ENCODE peak calls at places on chromosome 12, in seven cellular contexts. V is mammary epithelial cell, K is A673, R is GM23248, M is PC-9, J is HepG2, I is HCT116. T is an unnamed sample.

GRCh38 chr12:50505945-50506344 is 1.2 kb downstream of the DIP2B start:
- DNase-seq in V (peak; percentile 34), K (peak; percentile 21), R (peak; percentile 46), M (no peak), J (no peak), I (no peak), T (peak; percentile 17)

GRCh38 chr12:28899951-28900350 is 249.1 kb upstream of the FAR2 start:
- DNase-seq in V (peak; percentile 95), K (no peak), R (peak; percentile 93), M (no peak), J (no peak), I (no peak), T (no peak)

GRCh38 chr12:116492703-116493324 is 66.4 kb upstream of the MAP1LC3B2 start:
- DNase-seq in V (peak; percentile 72), K (peak; percentile 56), R (peak; percentile 91), M (peak; percentile 28), J (no peak), I (peak; percentile 79), T (peak; percentile 50)

GRCh38 chr12:124655317-124656213 is 88.2 kb upstream of the NCOR2 start:
- DNase-seq in V (no peak), K (peak; percentile 66), R (peak; percentile 83), M (no peak), J (no peak), I (no peak), T (peak; percentile 48)

GRCh38 chr12:123363743-123364531 is 710 bp downstream of the SBNO1 start:
- DNase-seq in V (peak; percentile 36), K (peak; percentile 50), R (peak; percentile 59), M (peak; percentile 7), J (peak; percentile 47), I (no peak), T (no peak)

GRCh38 chr12:107126688-107127481 is 33.5 kb upstream of the CRY1 start:
- DNase-seq in V (peak; percentile 7), K (peak; percentile 41), R (peak; percentile 56), M (peak; percentile 11), J (no peak), I (peak; percentile 4), T (peak; percentile 16)

GRCh38 chr12:27436029-27436428 is 10.5 kb upstream of the SMCO2 start:
- DNase-seq in V (peak; percentile 56), K (no peak), R (no peak), M (no peak), J (peak; percentile 32), I (no peak), T (no peak)

GRCh38 chr12:67663121-67663520 is 14.6 kb downstream of the DYRK2 start:
- DNase-seq in V (no peak), K (no peak), R (peak; percentile 89), M (no peak), J (no peak), I (no peak), T (no peak)

GRCh38 chr12:30691122-30691879 is 4.4 kb downstream of the IPO8 start:
- DNase-seq in V (peak; percentile 54), K (peak; percentile 10), R (peak; percentile 92), M (peak; percentile 19), J (peak; percentile 41), I (no peak), T (peak; percentile 38)

GRCh38 chr12:96201272-96202227 is 7.4 kb downstream of the ELK3 start:
- DNase-seq in V (no peak), K (no peak), R (no peak), M (no peak), J (no peak), I (no peak), T (no peak)

GRCh38 chr12:30862486-30862885 is 64.1 kb upstream of the TSPAN11 start:
- DNase-seq in V (no peak), K (peak; percentile 86), R (peak; percentile 36), M (no peak), J (no peak), I (no peak), T (peak; percentile 19)

GRCh38 chr12:14936224-14936861 is 2.0 kb downstream of the ERP27 start:
- DNase-seq in V (no peak), K (peak; percentile 37), R (peak; percentile 11), M (no peak), J (no peak), I (no peak), T (no peak)

GRCh38 chr12:78880078-78880477 is 15.5 kb downstream of the SYT1 start:
- DNase-seq in V (no peak), K (no peak), R (peak; percentile 14), M (no peak), J (no peak), I (no peak), T (no peak)

GRCh38 chr12:57046947-57047890 is 2.7 kb downstream of the MYO1A start:
- DNase-seq in V (no peak), K (no peak), R (no peak), M (no peak), J (no peak), I (no peak), T (no peak)

GRCh38 chr12:2347844-2348476 is 295.2 kb downstream of the CACNA1C start:
- DNase-seq in V (no peak), K (no peak), R (no peak), M (no peak), J (no peak), I (no peak), T (no peak)

GRCh38 chr12:123828871-123829547 is 66.9 kb downstream of the DNAH10 start:
- DNase-seq in V (no peak), K (no peak), R (no peak), M (no peak), J (peak; percentile 41), I (no peak), T (no peak)

GRCh38 chr12:122029620-122030426 is 8.1 kb downstream of the BCL7A start:
- DNase-seq in V (peak; percentile 77), K (no peak), R (no peak), M (peak; percentile 73), J (no peak), I (no peak), T (no peak)

GRCh38 chr12:55969356-55969755 is 2.7 kb downstream of the CDK2 start:
- DNase-seq in V (no peak), K (no peak), R (no peak), M (no peak), J (no peak), I (no peak), T (no peak)

GRCh38 chr12:9619411-9620179 is 11.9 kb upstream of the KLRB1 start:
- DNase-seq in V (no peak), K (no peak), R (no peak), M (no peak), J (no peak), I (no peak), T (no peak)

DNA sequence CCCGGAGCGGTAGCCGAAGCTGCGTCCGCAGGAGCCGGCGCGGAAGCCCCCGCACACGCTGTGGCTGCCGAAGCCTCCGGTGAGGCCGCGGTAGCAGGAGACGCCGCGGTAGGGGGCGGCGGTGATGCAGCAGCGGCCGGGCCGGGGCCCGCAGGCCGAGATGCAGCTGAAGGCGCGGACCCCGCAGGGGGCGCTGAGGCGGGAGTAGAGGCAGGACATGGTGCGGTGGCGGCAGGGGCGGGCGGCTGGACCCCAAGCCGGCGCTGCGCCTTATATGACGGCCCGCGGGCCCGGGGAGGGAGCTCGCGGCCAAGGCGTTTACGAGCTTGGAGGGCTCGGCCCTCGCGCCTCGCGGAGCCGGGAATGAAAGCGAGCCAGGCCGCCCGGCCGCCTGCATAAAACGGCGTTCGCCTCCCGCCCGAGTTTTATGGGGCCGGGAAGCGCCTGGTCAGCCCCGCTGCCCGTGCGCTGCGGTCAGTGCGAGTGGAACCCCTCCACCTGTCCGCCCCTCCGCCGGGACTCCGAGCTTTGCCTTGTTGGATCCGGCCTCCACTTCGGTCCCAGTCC is 16.0 kb upstream of the KRT86 start:
- DNase-seq in V (no peak), K (no peak), R (peak; percentile 73), M (no peak), J (no peak), I (no peak), T (peak; percentile 50)
- TF ChIP-seq EZH2 in V (no peak), K (peak; percentile 49), R (no peak), M (no peak), J (no peak), I (no peak), T (peak; percentile 84)

DNA sequence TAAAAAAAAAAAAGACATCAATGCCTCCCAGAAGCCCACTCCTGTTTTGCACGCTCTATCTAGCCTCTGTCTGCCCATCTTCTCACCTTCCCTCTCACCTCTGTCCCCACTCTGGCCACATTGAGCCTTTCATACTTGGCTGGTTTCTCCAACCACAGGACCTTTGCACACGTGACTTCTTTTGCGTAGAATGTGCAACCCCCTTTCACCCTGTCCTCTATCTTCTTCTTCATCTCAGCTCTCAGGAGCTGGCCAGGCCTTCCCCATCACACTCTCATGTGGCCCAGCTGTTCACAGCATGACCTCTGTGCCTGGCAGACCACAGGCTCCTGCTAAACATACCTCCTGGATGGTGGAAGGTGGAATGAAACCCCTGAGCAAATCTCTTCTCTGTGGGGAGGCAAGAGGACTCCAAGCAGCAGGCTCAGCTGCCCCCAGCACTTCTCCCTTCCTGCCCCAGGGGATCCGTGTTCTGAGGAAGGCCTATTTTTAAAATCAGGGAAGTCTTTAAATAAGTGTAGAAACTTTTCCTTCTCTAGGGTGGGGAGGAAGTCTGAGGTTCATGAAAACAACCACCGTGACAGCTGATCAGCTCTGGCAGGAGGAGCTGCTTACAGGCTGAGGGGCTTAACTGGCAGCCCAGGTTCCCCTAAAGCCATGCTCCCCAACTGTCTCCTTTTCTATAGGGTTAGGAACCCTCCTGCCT is 11.6 kb downstream of the HVCN1 start:
- DNase-seq in V (no peak), K (no peak), R (no peak), M (no peak), J (no peak), I (no peak), T (no peak)
- H3K4me1 ChIP-seq in V (no peaks in the 10 kb centered on the region), K (no peaks in the 10 kb centered on the region), R (no peaks in the 10 kb centered on the region), M (no peaks in the 10 kb centered on the region), J (peaks cover 11% of the 10 kb centered on the region), I (no peaks in the 10 kb centered on the region), T (no peaks in the 10 kb centered on the region)

GRCh38 chr12:103495783-103496456 is at the start of gene C12orf42:
- DNase-seq in V (peak; percentile 67), K (peak; percentile 32), R (peak; percentile 47), M (peak; percentile 35), J (no peak), I (peak; percentile 12), T (peak; percentile 24)
- TF ChIP-seq EZH2 in V (no peak), K (peak; percentile 62), R (no peak), M (no peak), J (no peak), I (no peak), T (peak; percentile 60)

GRCh38 chr12:16119618-16120017 is 157.9 kb downstream of the SLC15A5 start:
- DNase-seq in V (no peak), K (no peak), R (no peak), M (no peak), J (no peak), I (no peak), T (no peak)

GRCh38 chr12:16120027-16120426 is 157.5 kb downstream of the SLC15A5 start:
- DNase-seq in V (peak; percentile 20), K (no peak), R (no peak), M (no peak), J (no peak), I (no peak), T (peak; percentile 38)

GRCh38 chr12:16118586-16118985 is 158.9 kb downstream of the SLC15A5 start:
- DNase-seq in V (no peak), K (no peak), R (no peak), M (no peak), J (no peak), I (no peak), T (no peak)

DNA sequence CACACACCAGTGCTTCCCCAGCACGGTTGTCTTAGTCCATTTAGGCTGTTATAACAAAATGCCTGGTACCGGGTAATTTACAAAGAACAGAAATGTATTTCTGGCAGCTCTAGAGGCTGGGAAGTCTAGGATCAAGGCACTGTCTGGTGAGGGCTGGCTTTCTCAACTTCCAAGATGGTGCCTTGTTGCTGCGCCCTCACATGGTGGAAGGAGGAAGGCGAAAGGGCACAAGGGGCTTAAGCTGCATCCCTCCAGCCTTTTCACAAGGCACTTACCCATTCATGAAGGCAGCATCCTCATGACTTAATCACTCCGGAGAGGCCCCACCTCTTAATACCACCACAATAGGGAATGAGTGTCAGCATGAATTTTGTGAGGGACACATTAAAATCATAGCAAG is 155.5 kb downstream of the SLC15A5 start:
- DNase-seq in V (no peak), K (peak; percentile 22), R (no peak), M (no peak), J (no peak), I (no peak), T (no peak)
- H3K4me1 ChIP-seq in V (no peaks in the 10 kb centered on the region), K (peaks cover 12% of the 10 kb centered on the region), R (no peaks in the 10 kb centered on the region), M (no peaks in the 10 kb centered on the region), J (no peaks in the 10 kb centered on the region), I (no peaks in the 10 kb centered on the region), T (peaks cover 4% of the 10 kb centered on the region)